ENCODE peak calls at places on chromosomes 6 and 20, in seven cellular contexts. One of them, this sample, is unnamed.

GRCh38 chr20:49594143-49594928 is 26.4 kb upstream of the PTGIS start:
- DNase-seq in A549: no peak
- DNase-seq in Peyer's patch: peak; percentile 65
- DNase-seq in right lobe of liver: no peak
- DNase-seq in naive thymus-derived CD4-positive, alpha-beta T cell: no peak
- DNase-seq in prostate gland: no peak
- DNase-seq in IMR-90: peak; percentile 87
- DNase-seq in this sample: no peak

GRCh38 chr6:13362432-13362831 is 34.1 kb upstream of the TBC1D7 start:
- DNase-seq in A549: no peak
- DNase-seq in Peyer's patch: no peak
- DNase-seq in right lobe of liver: no peak
- DNase-seq in naive thymus-derived CD4-positive, alpha-beta T cell: no peak
- DNase-seq in prostate gland: no peak
- DNase-seq in IMR-90: peak; percentile 92
- DNase-seq in this sample: no peak

GRCh38 chr6:159252955-159253508 is 83.8 kb downstream of the FNDC1 start:
- DNase-seq in A549: peak; percentile 23
- DNase-seq in Peyer's patch: no peak
- DNase-seq in right lobe of liver: no peak
- DNase-seq in naive thymus-derived CD4-positive, alpha-beta T cell: no peak
- DNase-seq in prostate gland: peak; percentile 17
- DNase-seq in IMR-90: peak; percentile 45
- DNase-seq in this sample: no peak

GRCh38 chr20:14117768-14118167 is 122.5 kb downstream of the MACROD2 start:
- DNase-seq in A549: no peak
- DNase-seq in Peyer's patch: no peak
- DNase-seq in right lobe of liver: no peak
- DNase-seq in naive thymus-derived CD4-positive, alpha-beta T cell: no peak
- DNase-seq in prostate gland: no peak
- DNase-seq in IMR-90: no peak
- DNase-seq in this sample: no peak

GRCh38 chr20:64064145-64064698 is 1.2 kb downstream of the TCEA2 start:
- DNase-seq in A549: peak; percentile 74
- DNase-seq in Peyer's patch: no peak
- DNase-seq in right lobe of liver: peak; percentile 82
- DNase-seq in naive thymus-derived CD4-positive, alpha-beta T cell: no peak
- DNase-seq in prostate gland: no peak
- DNase-seq in IMR-90: peak; percentile 32
- DNase-seq in this sample: no peak

GRCh38 chr6:119541132-119541905 is 191.8 kb upstream of the MAN1A1 start:
- DNase-seq in A549: no peak
- DNase-seq in Peyer's patch: no peak
- DNase-seq in right lobe of liver: no peak
- DNase-seq in naive thymus-derived CD4-positive, alpha-beta T cell: no peak
- DNase-seq in prostate gland: no peak
- DNase-seq in IMR-90: peak; percentile 100
- DNase-seq in this sample: no peak

GRCh38 chr6:30548375-30548774 is 7.9 kb downstream of the GNL1 start:
- DNase-seq in A549: no peak
- DNase-seq in Peyer's patch: no peak
- DNase-seq in right lobe of liver: no peak
- DNase-seq in naive thymus-derived CD4-positive, alpha-beta T cell: no peak
- DNase-seq in prostate gland: no peak
- DNase-seq in IMR-90: peak; percentile 65
- DNase-seq in this sample: no peak

GRCh38 chr20:51354769-51355319 is 187.7 kb downstream of the NFATC2 start:
- DNase-seq in A549: no peak
- DNase-seq in Peyer's patch: no peak
- DNase-seq in right lobe of liver: no peak
- DNase-seq in naive thymus-derived CD4-positive, alpha-beta T cell: no peak
- DNase-seq in prostate gland: no peak
- DNase-seq in IMR-90: peak; percentile 84
- DNase-seq in this sample: peak; percentile 46

GRCh38 chr6:28567506-28567905 is 41.8 kb downstream of the GPX5 start:
- DNase-seq in A549: no peak
- DNase-seq in Peyer's patch: no peak
- DNase-seq in right lobe of liver: no peak
- DNase-seq in naive thymus-derived CD4-positive, alpha-beta T cell: no peak
- DNase-seq in prostate gland: no peak
- DNase-seq in IMR-90: no peak
- DNase-seq in this sample: no peak

GRCh38 chr6:5961836-5962235 is 44.9 kb downstream of the NRN1 start:
- DNase-seq in A549: no peak
- DNase-seq in Peyer's patch: no peak
- DNase-seq in right lobe of liver: no peak
- DNase-seq in naive thymus-derived CD4-positive, alpha-beta T cell: no peak
- DNase-seq in prostate gland: no peak
- DNase-seq in IMR-90: no peak
- DNase-seq in this sample: no peak

GRCh38 chr20:41052742-41053419 is 24.3 kb downstream of the TOP1 start:
- DNase-seq in A549: no peak
- DNase-seq in Peyer's patch: no peak
- DNase-seq in right lobe of liver: no peak
- DNase-seq in naive thymus-derived CD4-positive, alpha-beta T cell: no peak
- DNase-seq in prostate gland: no peak
- DNase-seq in IMR-90: peak; percentile 85
- DNase-seq in this sample: no peak

GRCh38 chr20:48275325-48275724 is 490.0 kb upstream of the SULF2 start:
- DNase-seq in A549: no peak
- DNase-seq in Peyer's patch: no peak
- DNase-seq in right lobe of liver: no peak
- DNase-seq in naive thymus-derived CD4-positive, alpha-beta T cell: no peak
- DNase-seq in prostate gland: no peak
- DNase-seq in IMR-90: no peak
- DNase-seq in this sample: no peak

GRCh38 chr6:108966855-108967755 is 118.9 kb downstream of the ARMC2 start:
- DNase-seq in A549: no peak
- DNase-seq in Peyer's patch: no peak
- DNase-seq in right lobe of liver: no peak
- DNase-seq in naive thymus-derived CD4-positive, alpha-beta T cell: no peak
- DNase-seq in prostate gland: no peak
- DNase-seq in IMR-90: peak; percentile 60
- DNase-seq in this sample: no peak

GRCh38 chr6:17057322-17057721 is 44.5 kb upstream of the STMND1 start:
- DNase-seq in A549: no peak
- DNase-seq in Peyer's patch: no peak
- DNase-seq in right lobe of liver: no peak
- DNase-seq in naive thymus-derived CD4-positive, alpha-beta T cell: no peak
- DNase-seq in prostate gland: no peak
- DNase-seq in IMR-90: no peak
- DNase-seq in this sample: no peak

GRCh38 chr6:67433124-67433523 is 1202.0 kb upstream of the ADGRB3 start:
- DNase-seq in A549: no peak
- DNase-seq in Peyer's patch: no peak
- DNase-seq in right lobe of liver: no peak
- DNase-seq in naive thymus-derived CD4-positive, alpha-beta T cell: peak; percentile 1
- DNase-seq in prostate gland: no peak
- DNase-seq in IMR-90: no peak
- DNase-seq in this sample: no peak

GRCh38 chr20:22453244-22454080 is 130.9 kb downstream of the FOXA2 start:
- DNase-seq in A549: peak; percentile 70
- DNase-seq in Peyer's patch: peak; percentile 51
- DNase-seq in right lobe of liver: no peak
- DNase-seq in naive thymus-derived CD4-positive, alpha-beta T cell: no peak
- DNase-seq in prostate gland: no peak
- DNase-seq in IMR-90: no peak
- DNase-seq in this sample: no peak

GRCh38 chr20:36113015-36113414 is 41.5 kb upstream of the EPB41L1 start:
- DNase-seq in A549: no peak
- DNase-seq in Peyer's patch: no peak
- DNase-seq in right lobe of liver: no peak
- DNase-seq in naive thymus-derived CD4-positive, alpha-beta T cell: no peak
- DNase-seq in prostate gland: no peak
- DNase-seq in IMR-90: no peak
- DNase-seq in this sample: no peak

GRCh38 chr6:79984261-79984660 is 20.2 kb upstream of the TTK start:
- DNase-seq in A549: no peak
- DNase-seq in Peyer's patch: no peak
- DNase-seq in right lobe of liver: no peak
- DNase-seq in naive thymus-derived CD4-positive, alpha-beta T cell: peak; percentile 21
- DNase-seq in prostate gland: peak; percentile 6
- DNase-seq in IMR-90: no peak
- DNase-seq in this sample: no peak

GRCh38 chr6:119442776-119443184 is 93.2 kb upstream of the MAN1A1 start:
- DNase-seq in A549: no peak
- DNase-seq in Peyer's patch: peak; percentile 64
- DNase-seq in right lobe of liver: no peak
- DNase-seq in naive thymus-derived CD4-positive, alpha-beta T cell: no peak
- DNase-seq in prostate gland: no peak
- DNase-seq in IMR-90: no peak
- DNase-seq in this sample: no peak

GRCh38 chr6:29112135-29112534 is 4.3 kb downstream of the OR2J3 start:
- DNase-seq in A549: no peak
- DNase-seq in Peyer's patch: no peak
- DNase-seq in right lobe of liver: no peak
- DNase-seq in naive thymus-derived CD4-positive, alpha-beta T cell: no peak
- DNase-seq in prostate gland: no peak
- DNase-seq in IMR-90: no peak
- DNase-seq in this sample: no peak

GRCh38 chr6:77965449-77965848 is 312.6 kb downstream of the MEI4 start:
- DNase-seq in A549: no peak
- DNase-seq in Peyer's patch: no peak
- DNase-seq in right lobe of liver: no peak
- DNase-seq in naive thymus-derived CD4-positive, alpha-beta T cell: no peak
- DNase-seq in prostate gland: no peak
- DNase-seq in IMR-90: no peak
- DNase-seq in this sample: no peak

GRCh38 chr6:155171747-155172191 is 92.0 kb upstream of the CLDN20 start:
- DNase-seq in A549: no peak
- DNase-seq in Peyer's patch: no peak
- DNase-seq in right lobe of liver: no peak
- DNase-seq in naive thymus-derived CD4-positive, alpha-beta T cell: no peak
- DNase-seq in prostate gland: no peak
- DNase-seq in IMR-90: peak; percentile 69
- DNase-seq in this sample: no peak

GRCh38 chr6:57262491-57262890 is 40.4 kb upstream of the RAB23 start:
- DNase-seq in A549: no peak
- DNase-seq in Peyer's patch: peak; percentile 76
- DNase-seq in right lobe of liver: no peak
- DNase-seq in naive thymus-derived CD4-positive, alpha-beta T cell: no peak
- DNase-seq in prostate gland: no peak
- DNase-seq in IMR-90: no peak
- DNase-seq in this sample: no peak

GRCh38 chr6:170393807-170394399 is 87.3 kb downstream of the FAM120B start:
- DNase-seq in A549: no peak
- DNase-seq in Peyer's patch: no peak
- DNase-seq in right lobe of liver: no peak
- DNase-seq in naive thymus-derived CD4-positive, alpha-beta T cell: no peak
- DNase-seq in prostate gland: no peak
- DNase-seq in IMR-90: peak; percentile 19
- DNase-seq in this sample: no peak

GRCh38 chr6:1703091-1703855 is 93.6 kb downstream of the FOXC1 start:
- DNase-seq in A549: no peak
- DNase-seq in Peyer's patch: no peak
- DNase-seq in right lobe of liver: no peak
- DNase-seq in naive thymus-derived CD4-positive, alpha-beta T cell: no peak
- DNase-seq in prostate gland: no peak
- DNase-seq in IMR-90: no peak
- DNase-seq in this sample: no peak

GRCh38 chr20:5809495-5809894 is 59.3 kb downstream of the SHLD1 start:
- DNase-seq in A549: no peak
- DNase-seq in Peyer's patch: no peak
- DNase-seq in right lobe of liver: no peak
- DNase-seq in naive thymus-derived CD4-positive, alpha-beta T cell: no peak
- DNase-seq in prostate gland: no peak
- DNase-seq in IMR-90: no peak
- DNase-seq in this sample: no peak
- H3K4me1 ChIP-seq in A549: peaks cover 23% of the 10 kb centered on the region
- H3K4me1 ChIP-seq in Peyer's patch: peaks cover 11% of the 10 kb centered on the region
- H3K4me1 ChIP-seq in right lobe of liver: peaks cover 7% of the 10 kb centered on the region
- H3K4me1 ChIP-seq in naive thymus-derived CD4-positive, alpha-beta T cell: peaks cover 4% of the 10 kb centered on the region
- H3K4me1 ChIP-seq in prostate gland: no peaks in the 10 kb centered on the region
- H3K4me1 ChIP-seq in IMR-90: no peaks in the 10 kb centered on the region
- H3K4me1 ChIP-seq in this sample: peaks cover 10% of the 10 kb centered on the region

GRCh38 chr6:163573503-163574179 is 159.1 kb downstream of the QKI start:
- DNase-seq in A549: no peak
- DNase-seq in Peyer's patch: no peak
- DNase-seq in right lobe of liver: no peak
- DNase-seq in naive thymus-derived CD4-positive, alpha-beta T cell: no peak
- DNase-seq in prostate gland: no peak
- DNase-seq in IMR-90: no peak
- DNase-seq in this sample: no peak
- H3K4me1 ChIP-seq in A549: peaks cover 18% of the 10 kb centered on the region
- H3K4me1 ChIP-seq in Peyer's patch: no peaks in the 10 kb centered on the region
- H3K4me1 ChIP-seq in right lobe of liver: peaks cover 18% of the 10 kb centered on the region
- H3K4me1 ChIP-seq in naive thymus-derived CD4-positive, alpha-beta T cell: no peaks in the 10 kb centered on the region
- H3K4me1 ChIP-seq in prostate gland: no peaks in the 10 kb centered on the region
- H3K4me1 ChIP-seq in IMR-90: peaks cover 3% of the 10 kb centered on the region
- H3K4me1 ChIP-seq in this sample: peaks cover 9% of the 10 kb centered on the region

DNA sequence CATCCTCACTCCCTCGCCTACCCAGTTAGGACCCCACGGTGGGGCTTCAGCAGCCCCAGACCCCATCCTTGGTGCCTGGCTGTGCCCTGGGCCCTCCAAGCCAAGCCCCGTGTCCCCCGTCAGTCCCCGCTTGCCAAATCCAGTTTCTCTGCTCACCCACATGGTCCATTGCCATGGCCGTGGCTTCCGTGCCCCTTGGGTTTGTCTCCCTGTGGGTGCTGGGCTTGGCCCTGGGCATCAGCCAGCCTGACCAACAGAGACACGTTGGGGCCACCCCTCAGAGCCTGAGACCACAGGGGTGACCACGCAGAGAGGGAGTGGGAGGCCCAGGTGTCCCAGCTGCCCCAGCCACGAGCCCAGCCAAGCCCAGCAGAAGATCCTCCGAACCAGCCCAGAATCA is 7.7 kb downstream of the SS18L1 start:
- DNase-seq in A549: no peak
- DNase-seq in Peyer's patch: no peak
- DNase-seq in right lobe of liver: no peak
- DNase-seq in naive thymus-derived CD4-positive, alpha-beta T cell: no peak
- DNase-seq in prostate gland: no peak
- DNase-seq in IMR-90: no peak
- DNase-seq in this sample: no peak
- H3K4me1 ChIP-seq in A549: peaks cover 12% of the 10 kb centered on the region
- H3K4me1 ChIP-seq in Peyer's patch: peaks cover under 1% of the 10 kb centered on the region
- H3K4me1 ChIP-seq in right lobe of liver: peaks cover 53% of the 10 kb centered on the region
- H3K4me1 ChIP-seq in naive thymus-derived CD4-positive, alpha-beta T cell: no peaks in the 10 kb centered on the region
- H3K4me1 ChIP-seq in prostate gland: no peaks in the 10 kb centered on the region
- H3K4me1 ChIP-seq in IMR-90: peaks cover 5% of the 10 kb centered on the region
- H3K4me1 ChIP-seq in this sample: peaks cover 19% of the 10 kb centered on the region

GRCh38 chr20:46636981-46637860 is 14.0 kb downstream of the SLC13A3 start:
- DNase-seq in A549: no peak
- DNase-seq in Peyer's patch: no peak
- DNase-seq in right lobe of liver: no peak
- DNase-seq in naive thymus-derived CD4-positive, alpha-beta T cell: no peak
- DNase-seq in prostate gland: no peak
- DNase-seq in IMR-90: no peak
- DNase-seq in this sample: no peak

GRCh38 chr20:46637861-46638366 is 13.3 kb downstream of the SLC13A3 start:
- DNase-seq in A549: no peak
- DNase-seq in Peyer's patch: no peak
- DNase-seq in right lobe of liver: no peak
- DNase-seq in naive thymus-derived CD4-positive, alpha-beta T cell: no peak
- DNase-seq in prostate gland: no peak
- DNase-seq in IMR-90: no peak
- DNase-seq in this sample: no peak

GRCh38 chr20:46635514-46636091 is 15.7 kb downstream of the SLC13A3 start:
- DNase-seq in A549: no peak
- DNase-seq in Peyer's patch: no peak
- DNase-seq in right lobe of liver: no peak
- DNase-seq in naive thymus-derived CD4-positive, alpha-beta T cell: no peak
- DNase-seq in prostate gland: no peak
- DNase-seq in IMR-90: no peak
- DNase-seq in this sample: no peak

GRCh38 chr20:46634528-46634927 is 16.7 kb downstream of the SLC13A3 start:
- DNase-seq in A549: no peak
- DNase-seq in Peyer's patch: no peak
- DNase-seq in right lobe of liver: no peak
- DNase-seq in naive thymus-derived CD4-positive, alpha-beta T cell: no peak
- DNase-seq in prostate gland: no peak
- DNase-seq in IMR-90: no peak
- DNase-seq in this sample: no peak

GRCh38 chr20:46636514-46636913 is 14.7 kb downstream of the SLC13A3 start:
- DNase-seq in A549: no peak
- DNase-seq in Peyer's patch: no peak
- DNase-seq in right lobe of liver: no peak
- DNase-seq in naive thymus-derived CD4-positive, alpha-beta T cell: no peak
- DNase-seq in prostate gland: no peak
- DNase-seq in IMR-90: no peak
- DNase-seq in this sample: no peak
- H3K4me1 ChIP-seq in A549: no peaks in the 10 kb centered on the region
- H3K4me1 ChIP-seq in Peyer's patch: no peaks in the 10 kb centered on the region
- H3K4me1 ChIP-seq in right lobe of liver: peaks cover 23% of the 10 kb centered on the region
- H3K4me1 ChIP-seq in naive thymus-derived CD4-positive, alpha-beta T cell: no peaks in the 10 kb centered on the region
- H3K4me1 ChIP-seq in prostate gland: no peaks in the 10 kb centered on the region
- H3K4me1 ChIP-seq in IMR-90: no peaks in the 10 kb centered on the region
- H3K4me1 ChIP-seq in this sample: no peaks in the 10 kb centered on the region